ENCODE peak calls at places on chromosome 5, in ten cellular contexts. One of them, this sample, is unnamed.

GRCh38 chr5:91487420-91487819 is 104.3 kb upstream of the ARRDC3 start:
- DNase-seq in stomach: no peak
- DNase-seq in WTC11: no peak
- DNase-seq in mammary epithelial cell: no peak
- DNase-seq in activated B cell treated with CpG ODN at 0.5 μM for 24 hours: no peak
- DNase-seq in endothelial cell: no peak
- DNase-seq in astrocyte: no peak
- DNase-seq in glutamatergic neuron: no peak
- DNase-seq in AG04450: no peak
- DNase-seq in uterus: no peak
- DNase-seq in this sample: no peak

GRCh38 chr5:169581580-169582227 is 1.9 kb upstream of the SPDL1 start:
- DNase-seq in stomach: peak; percentile 55
- DNase-seq in WTC11: peak; percentile 62
- DNase-seq in mammary epithelial cell: peak; percentile 38
- DNase-seq in activated B cell treated with CpG ODN at 0.5 μM for 24 hours: no peak
- DNase-seq in endothelial cell: peak; percentile 62
- DNase-seq in astrocyte: no peak
- DNase-seq in glutamatergic neuron: peak; percentile 64
- DNase-seq in AG04450: no peak
- DNase-seq in uterus: peak; percentile 52
- DNase-seq in this sample: peak; percentile 64

GRCh38 chr5:155091063-155091648 is 77.6 kb downstream of the KIF4B start:
- DNase-seq in stomach: no peak
- DNase-seq in WTC11: no peak
- DNase-seq in mammary epithelial cell: no peak
- DNase-seq in activated B cell treated with CpG ODN at 0.5 μM for 24 hours: no peak
- DNase-seq in endothelial cell: no peak
- DNase-seq in astrocyte: peak; percentile 28
- DNase-seq in glutamatergic neuron: no peak
- DNase-seq in AG04450: no peak
- DNase-seq in uterus: no peak
- DNase-seq in this sample: no peak

GRCh38 chr5:178465861-178466288 is 124.3 kb downstream of the COL23A1 start:
- DNase-seq in stomach: no peak
- DNase-seq in WTC11: no peak
- DNase-seq in mammary epithelial cell: no peak
- DNase-seq in activated B cell treated with CpG ODN at 0.5 μM for 24 hours: no peak
- DNase-seq in endothelial cell: no peak
- DNase-seq in astrocyte: no peak
- DNase-seq in glutamatergic neuron: no peak
- DNase-seq in AG04450: no peak
- DNase-seq in uterus: no peak
- DNase-seq in this sample: no peak

GRCh38 chr5:114419941-114420340 is 58.1 kb downstream of the KCNN2 start:
- DNase-seq in stomach: no peak
- DNase-seq in WTC11: no peak
- DNase-seq in mammary epithelial cell: no peak
- DNase-seq in activated B cell treated with CpG ODN at 0.5 μM for 24 hours: no peak
- DNase-seq in endothelial cell: no peak
- DNase-seq in astrocyte: no peak
- DNase-seq in glutamatergic neuron: no peak
- DNase-seq in AG04450: peak; percentile 59
- DNase-seq in uterus: no peak
- DNase-seq in this sample: no peak

GRCh38 chr5:112986224-112986623 is 9.6 kb downstream of the DCP2 start:
- DNase-seq in stomach: no peak
- DNase-seq in WTC11: no peak
- DNase-seq in mammary epithelial cell: no peak
- DNase-seq in activated B cell treated with CpG ODN at 0.5 μM for 24 hours: no peak
- DNase-seq in endothelial cell: no peak
- DNase-seq in astrocyte: no peak
- DNase-seq in glutamatergic neuron: no peak
- DNase-seq in AG04450: no peak
- DNase-seq in uterus: no peak
- DNase-seq in this sample: no peak

GRCh38 chr5:136011427-136012001 is 17.3 kb upstream of the TGFBI start:
- DNase-seq in stomach: no peak
- DNase-seq in WTC11: no peak
- DNase-seq in mammary epithelial cell: peak; percentile 80
- DNase-seq in activated B cell treated with CpG ODN at 0.5 μM for 24 hours: no peak
- DNase-seq in endothelial cell: no peak
- DNase-seq in astrocyte: peak; percentile 93
- DNase-seq in glutamatergic neuron: no peak
- DNase-seq in AG04450: no peak
- DNase-seq in uterus: no peak
- DNase-seq in this sample: no peak

GRCh38 chr5:159826351-159827222 is 89.7 kb upstream of the ADRA1B start:
- DNase-seq in stomach: peak; percentile 82
- DNase-seq in WTC11: no peak
- DNase-seq in mammary epithelial cell: peak; percentile 86
- DNase-seq in activated B cell treated with CpG ODN at 0.5 μM for 24 hours: no peak
- DNase-seq in endothelial cell: no peak
- DNase-seq in astrocyte: peak; percentile 90
- DNase-seq in glutamatergic neuron: no peak
- DNase-seq in AG04450: no peak
- DNase-seq in uterus: no peak
- DNase-seq in this sample: no peak

DNA sequence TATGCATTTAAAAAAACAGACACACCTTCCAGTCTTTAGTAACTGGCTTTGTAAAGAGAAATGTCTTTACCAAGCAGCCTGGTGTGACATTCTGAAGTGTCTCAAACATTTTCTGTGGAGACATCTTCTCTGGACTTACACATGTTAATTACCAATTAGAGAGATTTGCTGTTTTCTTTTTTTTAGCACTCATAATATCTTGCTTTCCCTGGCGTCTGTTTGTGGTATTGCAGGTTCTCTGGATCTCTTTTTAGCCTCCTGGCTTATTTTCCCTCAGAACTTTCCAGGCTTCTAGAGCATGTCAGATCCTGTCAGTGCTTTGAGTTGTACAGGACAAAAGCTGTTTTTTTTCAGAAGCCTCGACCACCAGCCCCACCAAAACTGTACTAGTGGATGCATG is 92.5 kb downstream of the MSX2 start:
- DNase-seq in stomach: no peak
- DNase-seq in WTC11: no peak
- DNase-seq in mammary epithelial cell: no peak
- DNase-seq in activated B cell treated with CpG ODN at 0.5 μM for 24 hours: no peak
- DNase-seq in endothelial cell: no peak
- DNase-seq in astrocyte: no peak
- DNase-seq in glutamatergic neuron: no peak
- DNase-seq in AG04450: no peak
- DNase-seq in uterus: no peak
- DNase-seq in this sample: no peak
- TF ChIP-seq CTCF in stomach: no peak
- TF ChIP-seq CTCF in WTC11: peak; percentile 46
- TF ChIP-seq CTCF in mammary epithelial cell: peak; percentile 8
- TF ChIP-seq CTCF in activated B cell treated with CpG ODN at 0.5 μM for 24 hours: no peak
- TF ChIP-seq CTCF in endothelial cell: peak; percentile 75
- TF ChIP-seq CTCF in astrocyte: peak; percentile 37
- TF ChIP-seq CTCF in glutamatergic neuron: peak; percentile 67
- TF ChIP-seq CTCF in AG04450: peak; percentile 48
- TF ChIP-seq CTCF in uterus: no peak
- TF ChIP-seq CTCF in this sample: peak; percentile 59

GRCh38 chr5:168327994-168328393 is 36.5 kb downstream of the WWC1 start:
- DNase-seq in stomach: no peak
- DNase-seq in WTC11: no peak
- DNase-seq in mammary epithelial cell: no peak
- DNase-seq in activated B cell treated with CpG ODN at 0.5 μM for 24 hours: no peak
- DNase-seq in endothelial cell: no peak
- DNase-seq in astrocyte: peak; percentile 65
- DNase-seq in glutamatergic neuron: no peak
- DNase-seq in AG04450: no peak
- DNase-seq in uterus: no peak
- DNase-seq in this sample: no peak

GRCh38 chr5:168329302-168329701 is 37.9 kb downstream of the WWC1 start:
- DNase-seq in stomach: no peak
- DNase-seq in WTC11: no peak
- DNase-seq in mammary epithelial cell: no peak
- DNase-seq in activated B cell treated with CpG ODN at 0.5 μM for 24 hours: no peak
- DNase-seq in endothelial cell: no peak
- DNase-seq in astrocyte: no peak
- DNase-seq in glutamatergic neuron: no peak
- DNase-seq in AG04450: no peak
- DNase-seq in uterus: no peak
- DNase-seq in this sample: no peak

GRCh38 chr5:168327451-168327850 is 36.0 kb downstream of the WWC1 start:
- DNase-seq in stomach: no peak
- DNase-seq in WTC11: no peak
- DNase-seq in mammary epithelial cell: no peak
- DNase-seq in activated B cell treated with CpG ODN at 0.5 μM for 24 hours: no peak
- DNase-seq in endothelial cell: no peak
- DNase-seq in astrocyte: no peak
- DNase-seq in glutamatergic neuron: no peak
- DNase-seq in AG04450: no peak
- DNase-seq in uterus: no peak
- DNase-seq in this sample: no peak

GRCh38 chr5:168327019-168327421 is 35.6 kb downstream of the WWC1 start:
- DNase-seq in stomach: no peak
- DNase-seq in WTC11: no peak
- DNase-seq in mammary epithelial cell: no peak
- DNase-seq in activated B cell treated with CpG ODN at 0.5 μM for 24 hours: no peak
- DNase-seq in endothelial cell: no peak
- DNase-seq in astrocyte: peak; percentile 69
- DNase-seq in glutamatergic neuron: no peak
- DNase-seq in AG04450: no peak
- DNase-seq in uterus: no peak
- DNase-seq in this sample: no peak

DNA sequence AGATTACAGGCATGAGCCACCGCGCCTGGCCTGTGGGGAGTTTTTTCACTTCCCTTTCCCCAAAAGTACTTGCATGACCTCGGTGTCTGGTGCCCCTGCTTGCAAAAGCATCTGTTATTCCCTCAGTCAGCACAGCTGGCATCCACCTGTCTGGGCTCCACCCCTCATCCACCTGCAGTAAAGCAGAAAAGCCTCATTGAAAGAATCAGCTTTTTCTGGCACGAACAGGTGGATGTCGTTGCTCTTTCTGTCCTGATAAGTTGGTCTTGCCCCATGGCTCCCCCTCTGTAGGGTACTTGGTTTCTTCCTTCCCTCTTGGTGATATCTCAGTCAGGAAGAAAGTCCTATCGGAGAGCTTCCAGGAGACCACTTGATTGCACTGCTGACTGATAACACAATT is 37.4 kb downstream of the WWC1 start:
- DNase-seq in stomach: peak; percentile 53
- DNase-seq in WTC11: peak; percentile 70
- DNase-seq in mammary epithelial cell: no peak
- DNase-seq in activated B cell treated with CpG ODN at 0.5 μM for 24 hours: no peak
- DNase-seq in endothelial cell: peak; percentile 40
- DNase-seq in astrocyte: no peak
- DNase-seq in glutamatergic neuron: no peak
- DNase-seq in AG04450: no peak
- DNase-seq in uterus: no peak
- DNase-seq in this sample: no peak
- TF ChIP-seq CTCF in stomach: no peak
- TF ChIP-seq CTCF in WTC11: no peak
- TF ChIP-seq CTCF in mammary epithelial cell: no peak
- TF ChIP-seq CTCF in activated B cell treated with CpG ODN at 0.5 μM for 24 hours: no peak
- TF ChIP-seq CTCF in endothelial cell: no peak
- TF ChIP-seq CTCF in astrocyte: no peak
- TF ChIP-seq CTCF in glutamatergic neuron: no peak
- TF ChIP-seq CTCF in AG04450: no peak
- TF ChIP-seq CTCF in uterus: no peak
- TF ChIP-seq CTCF in this sample: no peak

GRCh38 chr5:1824109-1824821 is 23.1 kb downstream of the NDUFS6 start:
- DNase-seq in stomach: no peak
- DNase-seq in WTC11: no peak
- DNase-seq in mammary epithelial cell: no peak
- DNase-seq in activated B cell treated with CpG ODN at 0.5 μM for 24 hours: no peak
- DNase-seq in endothelial cell: no peak
- DNase-seq in astrocyte: no peak
- DNase-seq in glutamatergic neuron: no peak
- DNase-seq in AG04450: no peak
- DNase-seq in uterus: no peak
- DNase-seq in this sample: no peak
- TF ChIP-seq CTCF in stomach: no peak
- TF ChIP-seq CTCF in WTC11: no peak
- TF ChIP-seq CTCF in mammary epithelial cell: no peak
- TF ChIP-seq CTCF in activated B cell treated with CpG ODN at 0.5 μM for 24 hours: no peak
- TF ChIP-seq CTCF in endothelial cell: no peak
- TF ChIP-seq CTCF in astrocyte: no peak
- TF ChIP-seq CTCF in glutamatergic neuron: no peak
- TF ChIP-seq CTCF in AG04450: no peak
- TF ChIP-seq CTCF in uterus: no peak
- TF ChIP-seq CTCF in this sample: no peak

GRCh38 chr5:76714771-76715483 is 999 bp upstream of the F2R start:
- DNase-seq in stomach: no peak
- DNase-seq in WTC11: peak; percentile 54
- DNase-seq in mammary epithelial cell: no peak
- DNase-seq in activated B cell treated with CpG ODN at 0.5 μM for 24 hours: no peak
- DNase-seq in endothelial cell: peak; percentile 36
- DNase-seq in astrocyte: no peak
- DNase-seq in glutamatergic neuron: peak; percentile 16
- DNase-seq in AG04450: no peak
- DNase-seq in uterus: no peak
- DNase-seq in this sample: no peak

GRCh38 chr5:76716456-76717157 is 681 bp downstream of the F2R start:
- DNase-seq in stomach: no peak
- DNase-seq in WTC11: peak; percentile 37
- DNase-seq in mammary epithelial cell: no peak
- DNase-seq in activated B cell treated with CpG ODN at 0.5 μM for 24 hours: no peak
- DNase-seq in endothelial cell: peak; percentile 19
- DNase-seq in astrocyte: no peak
- DNase-seq in glutamatergic neuron: peak; percentile 59
- DNase-seq in AG04450: no peak
- DNase-seq in uterus: no peak
- DNase-seq in this sample: peak; percentile 7

GRCh38 chr5:76717222-76718083 is 1.5 kb downstream of the F2R start:
- DNase-seq in stomach: no peak
- DNase-seq in WTC11: no peak
- DNase-seq in mammary epithelial cell: no peak
- DNase-seq in activated B cell treated with CpG ODN at 0.5 μM for 24 hours: no peak
- DNase-seq in endothelial cell: no peak
- DNase-seq in astrocyte: no peak
- DNase-seq in glutamatergic neuron: no peak
- DNase-seq in AG04450: no peak
- DNase-seq in uterus: no peak
- DNase-seq in this sample: no peak

GRCh38 chr5:76715734-76716455 is at the start of gene F2R:
- DNase-seq in stomach: peak; percentile 38
- DNase-seq in WTC11: peak; percentile 77
- DNase-seq in mammary epithelial cell: peak; percentile 44
- DNase-seq in activated B cell treated with CpG ODN at 0.5 μM for 24 hours: peak; percentile 23
- DNase-seq in endothelial cell: peak; percentile 78
- DNase-seq in astrocyte: peak; percentile 69
- DNase-seq in glutamatergic neuron: peak; percentile 87
- DNase-seq in AG04450: no peak
- DNase-seq in uterus: peak; percentile 40
- DNase-seq in this sample: peak; percentile 59

DNA sequence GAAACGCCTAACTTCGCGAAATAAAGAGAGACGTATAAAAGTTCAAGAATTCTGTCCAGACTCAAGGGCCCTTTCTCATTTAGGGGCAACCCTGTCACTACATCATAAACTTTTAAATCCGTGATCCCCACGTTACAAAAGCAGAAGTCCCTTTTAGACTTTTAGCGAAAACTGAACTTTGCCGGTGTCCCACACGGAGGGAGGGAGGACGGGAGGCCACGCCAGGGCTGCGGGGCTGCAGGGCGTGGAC is 517 bp upstream of the F2R start:
- DNase-seq in stomach: no peak
- DNase-seq in WTC11: no peak
- DNase-seq in mammary epithelial cell: no peak
- DNase-seq in activated B cell treated with CpG ODN at 0.5 μM for 24 hours: no peak
- DNase-seq in endothelial cell: no peak
- DNase-seq in astrocyte: no peak
- DNase-seq in glutamatergic neuron: no peak
- DNase-seq in AG04450: no peak
- DNase-seq in uterus: no peak
- DNase-seq in this sample: no peak
- TF ChIP-seq CTCF in stomach: no peak
- TF ChIP-seq CTCF in WTC11: no peak
- TF ChIP-seq CTCF in mammary epithelial cell: no peak
- TF ChIP-seq CTCF in activated B cell treated with CpG ODN at 0.5 μM for 24 hours: no peak
- TF ChIP-seq CTCF in endothelial cell: no peak
- TF ChIP-seq CTCF in astrocyte: no peak
- TF ChIP-seq CTCF in glutamatergic neuron: no peak
- TF ChIP-seq CTCF in AG04450: no peak
- TF ChIP-seq CTCF in uterus: no peak
- TF ChIP-seq CTCF in this sample: no peak